ENCODE peak calls at places on chromosomes 11 and 22, in five cellular contexts. T is NCI-H2081, I is NCI-H2171, K is AG08395, R is AG09309. B is an unnamed sample.

GRCh38 chr11:64447717-64448598 is 89.0 kb downstream of the RPS6KA4 start:
- DNase-seq in I (peak; percentile 31), K (peak; percentile 48), T (no peak), R (no peak), B (peak; percentile 58)

GRCh38 chr11:45857834-45858492 is 10.7 kb downstream of the CRY2 start:
- DNase-seq in I (no peak), T (no peak), K (peak; percentile 87), R (peak; percentile 93), B (peak; percentile 50)

GRCh38 chr22:27959335-27960090 is 40.5 kb upstream of the PITPNB start:
- DNase-seq in T (no peak), K (no peak), I (no peak), R (no peak), B (no peak)

GRCh38 chr11:121291896-121292502 is 572 bp upstream of the SC5D start:
- DNase-seq in I (peak; percentile 48), K (no peak), R (no peak), T (no peak), B (no peak)

GRCh38 chr11:10878408-10879214 is 20.8 kb upstream of the ZBED5 start:
- DNase-seq in R (no peak), I (no peak), K (peak; percentile 62), T (peak; percentile 17), B (no peak)

GRCh38 chr22:20887375-20887774 is 28.6 kb downstream of the SNAP29 start:
- DNase-seq in I (no peak), R (no peak), T (no peak), K (no peak), B (no peak)

GRCh38 chr11:69910519-69911309 is 91.5 kb upstream of the FGF3 start:
- DNase-seq in K (no peak), R (no peak), I (no peak), T (no peak), B (peak; percentile 24)

GRCh38 chr11:77244277-77245014 is 57.0 kb downstream of the GDPD4 start:
- DNase-seq in T (no peak), R (peak; percentile 84), I (no peak), K (peak; percentile 79), B (no peak)

GRCh38 chr11:12692238-12693074 is 18.2 kb downstream of the TEAD1 start:
- DNase-seq in K (peak; percentile 81), T (peak; percentile 25), R (peak; percentile 77), I (no peak), B (peak; percentile 81)

GRCh38 chr11:100676901-100677300 is 10.2 kb upstream of the ARHGAP42 start:
- DNase-seq in K (no peak), I (no peak), R (no peak), T (no peak), B (no peak)

GRCh38 chr11:119907934-119908760 is 179.1 kb upstream of the NECTIN1 start:
- DNase-seq in K (no peak), T (peak; percentile 68), R (no peak), I (peak; percentile 57), B (no peak)

GRCh38 chr11:79336740-79337517 is 103.9 kb downstream of the TENM4 start:
- DNase-seq in R (no peak), T (no peak), K (peak; percentile 29), I (no peak), B (no peak)

GRCh38 chr11:65637794-65638317 is at the start of gene SIPA1:
- DNase-seq in R (peak; percentile 56), I (peak; percentile 43), T (peak; percentile 50), K (peak; percentile 93), B (peak; percentile 96)

GRCh38 chr11:129658558-129658882 is 157.1 kb upstream of the TMEM45B start:
- DNase-seq in K (no peak), T (no peak), R (no peak), I (no peak), B (no peak)

GRCh38 chr11:66050581-66051231 is 1.5 kb upstream of the SF3B2 start:
- DNase-seq in T (no peak), I (no peak), R (no peak), K (no peak), B (no peak)

GRCh38 chr11:34599406-34599901 is 21.4 kb upstream of the EHF start:
- DNase-seq in I (no peak), K (peak; percentile 91), R (peak; percentile 67), T (no peak), B (no peak)

GRCh38 chr11:96287796-96288439 is 55.1 kb downstream of the MAML2 start:
- DNase-seq in R (no peak), I (no peak), K (no peak), T (no peak), B (no peak)